ENCODE peak calls at places on chromosomes 7 and 10, in six cellular contexts. S is breast epithelium, F is H1, B is stomach, T is spleen, K is prostate gland. X is an unnamed sample.

GRCh38 chr7:16668049-16668858 is 22.3 kb downstream of the BZW2 start:
- DNase-seq in F (no peak), T (no peak), B (peak; percentile 71), S (peak; percentile 70), K (peak; percentile 89), X (no peak)

GRCh38 chr7:1309290-1309689 is 76.6 kb downstream of the UNCX start:
- DNase-seq in F (no peak), T (no peak), B (no peak), S (no peak), K (no peak), X (no peak)

GRCh38 chr10:117391436-117392205 is 16.4 kb upstream of the PDZD8 start:
- DNase-seq in F (no peak), S (no peak), B (no peak), T (no peak), K (peak; percentile 87), X (no peak)

GRCh38 chr10:62939698-62940097 is 123.5 kb upstream of the EGR2 start:
- DNase-seq in S (no peak), T (no peak), F (no peak), K (no peak), B (no peak), X (no peak)

GRCh38 chr7:25968205-25968993 is 183.6 kb upstream of the NFE2L3 start:
- DNase-seq in T (peak; percentile 84), K (no peak), F (no peak), S (no peak), B (peak; percentile 37), X (no peak)

GRCh38 chr10:10605551-10606081 is 412.1 kb upstream of the CELF2 start:
- DNase-seq in S (no peak), T (no peak), K (peak; percentile 41), B (no peak), F (no peak), X (no peak)

GRCh38 chr10:79002336-79002735 is 66.4 kb upstream of the ZMIZ1 start:
- DNase-seq in B (no peak), K (no peak), S (no peak), T (no peak), F (no peak), X (no peak)

GRCh38 chr7:96426027-96426426 is 104.1 kb upstream of the SLC25A13 start:
- DNase-seq in T (no peak), K (no peak), B (no peak), F (no peak), S (no peak), X (no peak)

GRCh38 chr7:83819911-83820310 is 171.0 kb upstream of the SEMA3E start:
- DNase-seq in F (no peak), S (no peak), K (no peak), T (no peak), B (no peak), X (no peak)

GRCh38 chr10:69382382-69383117 is 34.2 kb downstream of the TACR2 start:
- DNase-seq in S (no peak), T (no peak), F (no peak), K (no peak), B (no peak), X (no peak)

GRCh38 chr7:147412782-147413186 is 1177.8 kb upstream of the C7orf33 start:
- DNase-seq in B (no peak), K (no peak), T (no peak), F (no peak), S (no peak), X (no peak)

GRCh38 chr7:116097365-116098009 is 66.9 kb upstream of the TFEC start:
- DNase-seq in T (no peak), F (no peak), S (no peak), K (no peak), B (no peak), X (no peak)

GRCh38 chr10:51832652-51833383 is 133.4 kb upstream of the CSTF2T start:
- DNase-seq in S (no peak), T (no peak), B (no peak), F (no peak), K (no peak), X (no peak)

GRCh38 chr7:142808802-142809583 is 38.2 kb downstream of the PRSS2 start:
- DNase-seq in B (peak; percentile 56), T (peak; percentile 95), F (no peak), K (no peak), S (no peak), X (no peak)

GRCh38 chr10:90871279-90871760 is 454 bp upstream of the RPP30 start:
- DNase-seq in T (no peak), S (no peak), K (no peak), F (peak; percentile 57), B (no peak), X (no peak)

GRCh38 chr10:85043207-85043606 is 714.8 kb downstream of the CCSER2 start:
- DNase-seq in S (no peak), F (peak; percentile 45), K (no peak), B (no peak), T (no peak), X (no peak)

GRCh38 chr10:1293147-1293546 is 237.0 kb downstream of the WDR37 start:
- DNase-seq in T (no peak), S (no peak), B (no peak), K (no peak), F (peak; percentile 16), X (no peak)

GRCh38 chr10:60921631-60922030 is 22.4 kb downstream of the RHOBTB1 start:
- DNase-seq in S (no peak), B (no peak), K (no peak), T (no peak), F (no peak), X (no peak)

GRCh38 chr10:12638103-12638502 is 288.8 kb downstream of the CAMK1D start:
- DNase-seq in F (no peak), B (no peak), T (no peak), S (no peak), K (no peak), X (no peak)

GRCh38 chr7:114924066-114924712 is 2.3 kb downstream of the MDFIC start:
- DNase-seq in K (no peak), B (no peak), F (no peak), S (no peak), T (no peak), X (no peak)

GRCh38 chr7:159091041-159091440 is 53.6 kb downstream of the VIPR2 start:
- DNase-seq in S (peak; percentile 10), T (peak; percentile 57), B (peak; percentile 1), F (peak; percentile 33), K (no peak), X (no peak)

DNA sequence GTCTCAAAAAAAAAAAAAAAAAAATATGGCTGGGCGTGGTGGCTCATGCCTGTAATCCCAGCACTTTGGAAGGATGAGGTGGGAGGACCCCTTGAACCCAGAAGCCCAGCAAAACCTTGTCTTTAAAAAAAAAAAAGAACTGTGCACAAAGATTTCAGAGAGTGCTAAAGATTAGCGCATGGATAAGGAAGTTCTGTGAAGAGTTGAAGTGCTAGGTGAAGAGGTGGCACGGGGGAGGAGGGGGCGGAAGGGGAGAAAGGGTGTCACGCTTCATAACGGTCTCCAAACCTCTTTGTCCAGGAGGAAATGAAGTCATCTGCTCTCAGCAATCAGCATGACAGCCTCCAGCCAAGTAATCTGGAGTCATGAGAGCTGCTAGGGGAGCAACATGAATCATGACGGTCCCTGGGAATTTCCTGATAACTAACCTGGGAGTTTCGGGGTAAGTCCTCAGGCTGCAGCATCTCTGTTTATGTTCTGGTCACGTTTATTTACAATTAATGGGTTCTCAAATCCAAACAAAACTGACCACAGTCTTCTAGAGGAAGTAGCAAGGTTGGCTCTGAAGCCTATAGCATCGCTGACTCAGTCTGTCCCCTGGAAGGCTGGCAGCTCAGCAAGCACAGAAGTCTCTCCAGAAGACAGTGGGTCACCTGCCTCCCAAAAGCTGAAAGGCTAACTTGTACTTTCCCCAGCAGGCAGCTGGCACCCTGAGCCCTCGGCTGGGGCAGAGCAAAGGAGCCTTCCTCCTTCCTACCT is 1.9 kb upstream of the PLAU start:
- DNase-seq in K (no peak), T (no peak), F (no peak), B (no peak), S (no peak), X (no peak)
- TF ChIP-seq POLR2AphosphoS5 in K (no peak), T (peak; percentile 44), F (no peak), B (peak; percentile 42), S (no peak), X (peak; percentile 36)

GRCh38 chr10:15324113-15324512 is 47.0 kb downstream of the FAM171A1 start:
- DNase-seq in T (no peak), S (no peak), F (no peak), B (no peak), K (no peak), X (no peak)

GRCh38 chr10:15320118-15320517 is 51.0 kb downstream of the FAM171A1 start:
- DNase-seq in S (no peak), B (no peak), F (no peak), K (no peak), T (no peak), X (no peak)

GRCh38 chr10:15320522-15321203 is 50.4 kb downstream of the FAM171A1 start:
- DNase-seq in T (no peak), K (no peak), S (no peak), B (no peak), F (no peak), X (no peak)

GRCh38 chr10:15324611-15325010 is 46.5 kb downstream of the FAM171A1 start:
- DNase-seq in T (no peak), F (no peak), S (no peak), K (no peak), B (no peak), X (no peak)

GRCh38 chr10:15321431-15322321 is 49.4 kb downstream of the FAM171A1 start:
- DNase-seq in B (no peak), S (no peak), T (no peak), K (no peak), F (no peak), X (no peak)
- H3K27ac ChIP-seq in B (no peak overlapping the region), S (no peak overlapping the region), T (no peak overlapping the region), K (no peak overlapping the region), F (no peak overlapping the region), X (no peak overlapping the region)

GRCh38 chr7:43137811-43138210 is 25.4 kb downstream of the HECW1 start:
- DNase-seq in T (no peak), B (no peak), K (no peak), F (no peak), S (no peak), X (no peak)
- H3K9me3 ChIP-seq in T (no peaks in the 10 kb centered on the region), B (no peaks in the 10 kb centered on the region), K (no peaks in the 10 kb centered on the region), F (no peaks in the 10 kb centered on the region), S (no peaks in the 10 kb centered on the region), X (no peaks in the 10 kb centered on the region)

GRCh38 chr10:120972259-120972658 is 121.1 kb downstream of the WDR11 start:
- DNase-seq in S (no peak), K (no peak), B (no peak), F (no peak), T (no peak), X (no peak)

GRCh38 chr10:120970595-120971529 is 119.7 kb downstream of the WDR11 start:
- DNase-seq in T (no peak), B (no peak), K (no peak), F (no peak), S (no peak), X (no peak)

GRCh38 chr10:120975072-120975910 is 124.1 kb downstream of the WDR11 start:
- DNase-seq in B (no peak), T (no peak), F (no peak), K (no peak), S (no peak), X (no peak)

GRCh38 chr10:120969219-120969645 is 118.1 kb downstream of the WDR11 start:
- DNase-seq in S (no peak), K (no peak), F (no peak), T (no peak), B (no peak), X (no peak)

DNA sequence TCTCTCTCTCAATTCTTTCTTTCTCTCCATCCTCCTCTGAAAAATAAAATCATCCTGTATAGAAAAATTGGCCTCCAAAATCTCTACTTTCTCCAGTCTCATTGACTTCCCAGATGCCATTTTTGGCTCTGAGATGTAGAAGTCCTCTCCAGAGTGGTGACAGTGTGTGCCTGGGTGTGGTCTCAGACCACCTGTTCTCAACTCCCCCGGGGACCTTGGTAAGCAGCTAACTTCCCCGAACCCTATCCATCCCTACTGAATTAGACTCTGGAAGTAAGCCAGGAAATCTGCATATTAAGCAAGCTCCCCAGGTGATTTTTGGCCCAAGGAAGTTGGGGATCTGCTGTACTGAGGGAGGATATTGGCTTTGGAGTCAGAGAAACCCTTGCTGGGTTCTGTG is 120.5 kb downstream of the WDR11 start:
- DNase-seq in T (no peak), B (no peak), K (no peak), F (no peak), S (no peak), X (no peak)
- TF ChIP-seq POLR2AphosphoS5 in T (no peak), B (no peak), K (no peak), F (no peak), S (no peak), X (no peak)